ENCODE peak calls at places on chromosomes 3 and 15, in nine cellular contexts. L is cardiac muscle cell; G is C1 segment of cervical spinal cord; F is neuronal stem cell; K is iris pigment epithelial cell; O is GM20000; R is GM10248; S is activated CD4-positive, alpha-beta T cell treated with anti-CD3 and anti-CD28 coated beads for 36 hours; P is activated T-cell treated with anti-CD3 and anti-CD28 coated beads, Interleukin-2, amount 50 U/mL, for 72 hours. V is an unnamed sample.

GRCh38 chr15:101173233-101174119 is 78.4 kb downstream of the CHSY1 start:
- DNase-seq in F (no peak), P (no peak), K (no peak), S (peak), R (no peak), O (no peak), G (no peak), L (no peak), V (no peak)

GRCh38 chr3:198027045-198027798 is 67.2 kb downstream of the LMLN start:
- DNase-seq in G (no peak), P (no peak), R (no peak), S (no peak), K (no peak), O (no peak), L (no peak), F (no peak), V (no peak)

GRCh38 chr15:40436892-40437753 is 3.6 kb upstream of the BAHD1 start:
- DNase-seq in R (no peak), F (no peak), K (no peak), L (no peak), G (no peak), S (no peak), O (no peak), P (no peak), V (no peak)

GRCh38 chr3:138686771-138687221 is 78.2 kb downstream of the FAIM start:
- DNase-seq in S (no peak), G (no peak), P (no peak), F (no peak), K (peak), O (peak), L (peak), R (peak), V (no peak)

GRCh38 chr15:60706145-60706544 is 227.2 kb upstream of the ICE2 start:
- DNase-seq in R (no peak), L (no peak), O (no peak), S (no peak), F (no peak), P (no peak), G (no peak), K (no peak), V (no peak)

GRCh38 chr15:78685157-78685830 is 44.3 kb upstream of the CHRNB4 start:
- DNase-seq in R (no peak), P (no peak), S (no peak), L (no peak), F (no peak), K (no peak), O (no peak), G (no peak), V (peak)

GRCh38 chr3:115961390-115961789 is 338.1 kb downstream of the GAP43 start:
- DNase-seq in O (no peak), L (no peak), P (no peak), R (no peak), G (no peak), K (no peak), S (no peak), F (no peak), V (no peak)

GRCh38 chr15:57555270-57555669 is 36.4 kb upstream of the MYZAP start:
- DNase-seq in O (no peak), L (no peak), G (no peak), S (no peak), F (no peak), K (peak), R (no peak), P (no peak), V (no peak)

GRCh38 chr15:72135719-72136118 is 17.5 kb downstream of the SENP8 start:
- DNase-seq in O (no peak), F (no peak), K (peak), L (no peak), S (no peak), P (no peak), G (no peak), R (no peak), V (no peak)

GRCh38 chr3:7875858-7876442 is 625.7 kb upstream of the LMCD1 start:
- DNase-seq in F (no peak), K (peak), S (no peak), O (no peak), P (no peak), R (no peak), G (no peak), L (peak), V (no peak)

GRCh38 chr3:43316783-43317460 is 30.6 kb downstream of the SNRK start:
- DNase-seq in L (no peak), O (no peak), G (no peak), R (no peak), S (no peak), K (no peak), P (no peak), F (no peak), V (no peak)

GRCh38 chr15:89665449-89666146 is 10.3 kb upstream of the KIF7 start:
- DNase-seq in L (peak), P (peak), F (peak), R (peak), O (peak), G (no peak), K (peak), S (peak), V (peak)

GRCh38 chr3:186732169-186732766 is 15.1 kb downstream of the KNG1 start:
- DNase-seq in F (no peak), K (no peak), P (peak), S (peak), G (no peak), R (no peak), L (no peak), O (no peak), V (no peak)

GRCh38 chr15:41978534-41978933 is 6.2 kb upstream of the EHD4 start:
- DNase-seq in P (no peak), L (no peak), G (no peak), O (no peak), F (no peak), K (no peak), R (no peak), S (no peak), V (no peak)

GRCh38 chr3:182785756-182786155 is 7.5 kb upstream of the ATP11B start:
- DNase-seq in R (no peak), G (no peak), F (no peak), O (no peak), L (no peak), S (no peak), P (no peak), K (no peak), V (no peak)

GRCh38 chr3:89740881-89741177 is 633.4 kb downstream of the EPHA3 start:
- DNase-seq in S (no peak), R (no peak), K (no peak), F (no peak), L (no peak), O (no peak), P (no peak), G (no peak), V (no peak)

GRCh38 chr3:46056686-46057085 is 29.4 kb upstream of the XCR1 start:
- DNase-seq in K (no peak), S (no peak), G (no peak), R (no peak), F (no peak), L (no peak), P (no peak), O (no peak), V (no peak)

GRCh38 chr3:15519096-15519495 is 2.4 kb downstream of the COLQ start:
- DNase-seq in R (no peak), S (no peak), K (no peak), P (no peak), G (no peak), O (no peak), L (no peak), F (no peak), V (no peak)

GRCh38 chr3:183324083-183324482 is 71.0 kb downstream of the B3GNT5 start:
- DNase-seq in S (no peak), R (no peak), L (peak), O (no peak), K (peak), G (no peak), F (no peak), P (no peak), V (no peak)